ENCODE peak calls at places on chromosome 22, in eight cellular contexts. Z is iris pigment epithelial cell; O is brain microvascular endothelial cell; R is AG04449; P is stimulated activated CD4-positive, alpha-beta T cell treated with anti-CD3 and anti-CD28 coated beads, Interleukin-2, amount 100 ng/mL, for 48 hours; U is midbrain; W is BJ; N is AG20443. H is an unnamed sample.

GRCh38 chr22:31938258-31938657 is 6.1 kb upstream of the YWHAH start:
- DNase-seq in W (no peak), O (no peak), U (no peak), R (no peak), P (no peak), N (no peak), Z (no peak), H (no peak)

GRCh38 chr22:31681625-31682345 is 19.8 kb upstream of the PISD start:
- DNase-seq in Z (peak; percentile 46), R (no peak), N (no peak), W (peak; percentile 18), O (peak; percentile 2), U (no peak), P (no peak), H (peak; percentile 28)

GRCh38 chr22:38707346-38707745 is 1.6 kb downstream of the GTPBP1 start:
- DNase-seq in Z (peak; percentile 82), N (no peak), P (no peak), U (no peak), O (no peak), W (no peak), R (no peak), H (no peak)

GRCh38 chr22:23841292-23841691 is 2.5 kb upstream of the DERL3 start:
- DNase-seq in U (no peak), Z (no peak), N (no peak), P (no peak), R (no peak), O (no peak), W (no peak), H (no peak)

GRCh38 chr22:30048711-30049110 is 31.6 kb upstream of the HORMAD2 start:
- DNase-seq in P (no peak), Z (no peak), R (no peak), O (no peak), W (no peak), N (no peak), U (no peak), H (no peak)

GRCh38 chr22:25053153-25053805 is 100.8 kb downstream of the KIAA1671 start:
- DNase-seq in N (no peak), W (peak; percentile 5), P (no peak), U (no peak), O (no peak), Z (no peak), R (no peak), H (no peak)

GRCh38 chr22:40638261-40638660 is 1.7 kb upstream of the MRTFA start:
- DNase-seq in O (no peak), U (no peak), Z (no peak), N (no peak), W (no peak), R (no peak), P (no peak), H (no peak)

GRCh38 chr22:24753919-24754318 is 20.6 kb downstream of the PIWIL3 start:
- DNase-seq in W (no peak), P (no peak), N (no peak), O (no peak), U (no peak), Z (no peak), R (no peak), H (no peak)

GRCh38 chr22:46352691-46353386 is 17.3 kb downstream of the TRMU start:
- DNase-seq in O (peak; percentile 14), U (no peak), Z (peak; percentile 56), W (no peak), P (no peak), N (no peak), R (no peak), H (no peak)

GRCh38 chr22:22110548-22111266 is 128.1 kb upstream of the TOP3B start:
- DNase-seq in W (no peak), N (peak; percentile 77), P (peak; percentile 38), U (peak; percentile 60), O (peak; percentile 66), R (no peak), Z (peak; percentile 77), H (peak; percentile 34)

GRCh38 chr22:36334838-36335603 is 52.7 kb downstream of the MYH9 start:
- DNase-seq in U (peak; percentile 86), R (no peak), P (no peak), O (no peak), Z (peak; percentile 77), N (peak; percentile 78), W (no peak), H (no peak)

GRCh38 chr22:26431151-26431995 is 2.3 kb downstream of the ASPHD2 start:
- DNase-seq in R (no peak), W (no peak), Z (no peak), P (no peak), U (no peak), O (no peak), N (no peak), H (no peak)

GRCh38 chr22:50200333-50201190 is at the start of gene SELENOO:
- DNase-seq in P (peak; percentile 90), R (no peak), U (peak; percentile 89), Z (peak; percentile 87), O (peak; percentile 77), W (no peak), N (peak; percentile 99), H (no peak)

GRCh38 chr22:49099496-49100124 is 728.1 kb downstream of the BRD1 start:
- DNase-seq in Z (no peak), R (no peak), O (peak; percentile 1), U (no peak), N (no peak), P (no peak), W (no peak), H (no peak)

GRCh38 chr22:44685384-44686056 is 16.5 kb upstream of the PRR5 start:
- DNase-seq in W (peak; percentile 29), O (peak; percentile 52), P (peak; percentile 78), N (peak; percentile 79), U (no peak), R (no peak), Z (peak; percentile 68), H (no peak)

GRCh38 chr22:19750666-19751490 is 9.7 kb upstream of the TBX1 start:
- DNase-seq in O (peak; percentile 14), W (no peak), Z (peak; percentile 71), P (no peak), N (no peak), U (no peak), R (no peak), H (no peak)

GRCh38 chr22:19058713-19059451 is 63.3 kb downstream of the DGCR2 start:
- DNase-seq in R (no peak), U (no peak), W (no peak), P (no peak), O (no peak), N (no peak), Z (no peak), H (no peak)

GRCh38 chr22:47033648-47034000 is 271.2 kb downstream of the TBC1D22A start:
- DNase-seq in W (no peak), Z (no peak), O (no peak), P (no peak), R (no peak), U (no peak), N (no peak), H (no peak)

GRCh38 chr22:44731357-44731970 is 20.9 kb upstream of the ARHGAP8 start:
- DNase-seq in P (no peak), U (no peak), O (no peak), R (no peak), Z (no peak), W (no peak), N (no peak), H (no peak)

GRCh38 chr22:19353363-19354131 is 62.0 kb upstream of the CLTCL1 start:
- DNase-seq in W (no peak), R (no peak), O (no peak), Z (no peak), N (peak; percentile 5), P (no peak), U (no peak), H (no peak)

GRCh38 chr22:30890689-30891442 is 77.7 kb downstream of the MORC2 start:
- DNase-seq in U (no peak), Z (peak; percentile 23), W (no peak), O (peak; percentile 23), N (peak; percentile 82), P (peak; percentile 19), R (no peak), H (no peak)

GRCh38 chr22:30945653-30946052 is 22.9 kb downstream of the MORC2 start:
- DNase-seq in W (no peak), R (no peak), Z (no peak), U (no peak), O (no peak), N (no peak), P (no peak), H (no peak)

GRCh38 chr22:24419480-24419860 is 7.9 kb upstream of the ADORA2A start:
- DNase-seq in O (no peak), Z (no peak), N (no peak), U (no peak), W (no peak), R (no peak), P (no peak), H (no peak)

GRCh38 chr22:45608763-45609180 is 62.9 kb upstream of the ATXN10 start:
- DNase-seq in N (peak; percentile 73), U (no peak), R (peak; percentile 79), W (no peak), P (no peak), Z (peak; percentile 84), O (peak; percentile 56), H (no peak)

GRCh38 chr22:46425011-46425410 is 89.5 kb downstream of the TRMU start:
- DNase-seq in Z (peak; percentile 57), R (peak; percentile 58), P (no peak), N (peak; percentile 86), O (peak; percentile 45), W (peak; percentile 85), U (no peak), H (peak; percentile 74)

GRCh38 chr22:31604746-31605705 is 57.0 kb downstream of the PISD start:
- DNase-seq in P (no peak), U (no peak), R (no peak), O (no peak), W (no peak), N (no peak), Z (no peak), H (no peak)

GRCh38 chr22:38572065-38572464 is 2.1 kb upstream of the DMC1 start:
- DNase-seq in W (no peak), O (peak; percentile 65), P (peak; percentile 32), Z (peak; percentile 64), R (no peak), N (peak; percentile 67), U (peak; percentile 61), H (no peak)

GRCh38 chr22:49825436-49825835 is 2.2 kb downstream of the BRD1 start:
- DNase-seq in O (peak; percentile 18), U (no peak), W (no peak), R (no peak), P (no peak), N (peak; percentile 43), Z (peak; percentile 42), H (no peak)

GRCh38 chr22:33922268-33922667 is 2.0 kb upstream of the LARGE1 start:
- DNase-seq in O (peak; percentile 21), P (no peak), R (no peak), Z (peak; percentile 12), W (no peak), U (peak; percentile 31), N (peak; percentile 27), H (no peak)

GRCh38 chr22:45125198-45125597 is 38.5 kb upstream of the NUP50 start:
- DNase-seq in O (peak; percentile 46), R (peak; percentile 85), N (peak; percentile 62), Z (peak; percentile 74), U (no peak), W (peak; percentile 31), P (no peak), H (no peak)

GRCh38 chr22:39723899-39724351 is 153.4 kb downstream of the CACNA1I start:
- DNase-seq in O (peak; percentile 60), P (no peak), N (no peak), Z (peak; percentile 69), R (no peak), W (no peak), U (no peak), H (no peak)

GRCh38 chr22:38554281-38554680 is 15.7 kb downstream of the DMC1 start:
- DNase-seq in Z (peak; percentile 37), R (peak; percentile 58), W (peak; percentile 79), U (no peak), O (no peak), P (no peak), N (peak; percentile 79), H (peak; percentile 83)

H was measured in GM04503.